ENCODE peak calls at places on chromosomes 12 and 14, in seven cellular contexts. W is NCI-H1105; G is ureter; H is AG08396; K is left ventricle myocardium superior; I is stimulated activated CD8-positive, alpha-beta memory T cell treated with anti-CD3 and anti-CD28 coated beads, Interleukin-15, amount 100 ng/mL, for 1 hour; V is WTC11. E is an unnamed sample.
A peak's percentile ranks its signal among the peaks of the same experiment; 100 is the strongest.

GRCh38 chr14:52338282-52338681 is 24.2 kb downstream of the PTGER2 start:
- DNase-seq in W (no peak), G (no peak), H (no peak), K (no peak), I (no peak), V (no peak), E (peak; percentile 37)

GRCh38 chr14:73887704-73888459 is 1.2 kb downstream of the ZNF410 start:
- DNase-seq in W (no peak), G (no peak), H (no peak), K (no peak), I (no peak), V (no peak), E (no peak)

GRCh38 chr14:92637228-92637627 is 111.2 kb downstream of the LGMN start:
- DNase-seq in W (no peak), G (no peak), H (no peak), K (no peak), I (no peak), V (peak; percentile 51), E (no peak)

GRCh38 chr12:32843528-32844095 is 53.0 kb downstream of the PKP2 start:
- DNase-seq in W (no peak), G (no peak), H (no peak), K (no peak), I (no peak), V (no peak), E (no peak)

GRCh38 chr12:101670007-101670671 is 27.3 kb upstream of the CHPT1 start:
- DNase-seq in W (no peak), G (peak; percentile 44), H (peak; percentile 34), K (no peak), I (no peak), V (peak; percentile 28), E (no peak)

GRCh38 chr12:23008613-23009012 is 383.6 kb downstream of the ETNK1 start:
- DNase-seq in W (no peak), G (no peak), H (no peak), K (no peak), I (no peak), V (no peak), E (no peak)

GRCh38 chr12:10408842-10409241 is 715 bp downstream of the KLRC4 start:
- DNase-seq in W (no peak), G (no peak), H (no peak), K (no peak), I (no peak), V (no peak), E (no peak)

GRCh38 chr14:100658514-100658886 is 68.2 kb upstream of the DLK1 start:
- DNase-seq in W (no peak), G (no peak), H (no peak), K (no peak), I (no peak), V (peak; percentile 28), E (no peak)

GRCh38 chr12:88600272-88600671 is 20.0 kb upstream of the KITLG start:
- DNase-seq in W (no peak), G (no peak), H (peak; percentile 64), K (no peak), I (no peak), V (no peak), E (peak; percentile 64)

GRCh38 chr12:113130457-113131135 is 5.0 kb downstream of the RASAL1 start:
- DNase-seq in W (no peak), G (peak; percentile 63), H (no peak), K (no peak), I (no peak), V (peak; percentile 75), E (peak; percentile 36)

GRCh38 chr12:98838282-98838681 is 193.2 kb downstream of the APAF1 start:
- DNase-seq in W (no peak), G (no peak), H (peak; percentile 13), K (no peak), I (no peak), V (peak; percentile 20), E (peak; percentile 1)

E was measured in MG63.